ENCODE peak calls at places on chromosomes 6 and 20, in nine cellular contexts. P is skeletal muscle cell; F is iPS-NIHi11; L is stimulated activated CD4-positive, alpha-beta T cell treated with anti-CD3 and anti-CD28 coated beads, TNF-alpha, amount 100 ng/mL, for 24 hours; C is BE2C; T is T-helper 1 cell; V is small intestine; H is Caco-2; G is left lobe of liver. I is an unnamed sample.

GRCh38 chr6:97978855-97979271 is 695.8 kb upstream of the MMS22L start:
- DNase-seq in H (peak), C (peak), G (no peak), L (no peak), T (no peak), F (peak), P (no peak), V (no peak), I (no peak)

GRCh38 chr6:31568537-31568961 is 3.5 kb upstream of the LTA start:
- DNase-seq in G (no peak), L (peak), C (no peak), F (no peak), V (no peak), P (no peak), H (no peak), T (peak), I (peak)

GRCh38 chr6:49918787-49919186 is 45.2 kb downstream of the DEFB114 start:
- DNase-seq in C (no peak), H (no peak), G (no peak), V (no peak), T (no peak), P (no peak), F (peak), L (no peak), I (no peak)

GRCh38 chr6:13453771-13454251 is 33.6 kb downstream of the GFOD1 start:
- DNase-seq in P (no peak), C (peak), H (no peak), V (peak), T (no peak), G (peak), F (no peak), L (peak), I (no peak)

GRCh38 chr6:43428112-43428570 is 800 bp downstream of the ABCC10 start:
- DNase-seq in H (no peak), L (no peak), G (no peak), F (peak), P (no peak), V (no peak), C (no peak), T (no peak), I (no peak)

GRCh38 chr6:25122001-25122400 is 157.2 kb upstream of the CARMIL1 start:
- DNase-seq in G (no peak), P (no peak), F (no peak), H (no peak), L (no peak), C (peak), T (no peak), V (no peak), I (no peak)

GRCh38 chr6:157912326-157912725 is 69.3 kb upstream of the SYNJ2 start:
- DNase-seq in H (no peak), L (no peak), V (no peak), G (no peak), C (no peak), P (peak), T (no peak), F (peak), I (no peak)

GRCh38 chr6:63348836-63349235 is 29.1 kb upstream of the LGSN start:
- DNase-seq in C (no peak), T (no peak), L (no peak), G (no peak), P (no peak), V (no peak), H (no peak), F (no peak), I (no peak)

GRCh38 chr20:24465730-24466129 is 3.7 kb upstream of the SYNDIG1 start:
- DNase-seq in P (no peak), L (no peak), H (no peak), C (no peak), V (no peak), T (no peak), G (no peak), F (no peak), I (no peak)

GRCh38 chr6:56649782-56650181 is 7.1 kb upstream of the DST start:
- DNase-seq in L (no peak), C (no peak), G (no peak), H (no peak), V (peak), P (peak), T (no peak), F (no peak), I (no peak)

GRCh38 chr6:45377041-45377554 is 636 bp downstream of the SUPT3H start:
- DNase-seq in P (no peak), V (peak), F (no peak), L (no peak), T (no peak), H (no peak), G (no peak), C (no peak), I (no peak)

GRCh38 chr6:168100803-168101095 is 21.7 kb upstream of the FRMD1 start:
- DNase-seq in V (no peak), L (no peak), H (no peak), P (no peak), T (no peak), G (no peak), F (no peak), C (no peak), I (no peak)

GRCh38 chr20:5991623-5992441 is 41.4 kb downstream of the MCM8 start:
- DNase-seq in F (no peak), H (no peak), P (no peak), C (no peak), G (no peak), V (peak), T (no peak), L (no peak), I (no peak)

GRCh38 chr6:20319520-20320357 is 81.9 kb upstream of the E2F3 start:
- DNase-seq in H (no peak), V (peak), C (no peak), P (no peak), F (no peak), L (peak), T (peak), G (no peak), I (peak)

GRCh38 chr6:106525885-106526280 is 103.4 kb downstream of the RTN4IP1 start:
- DNase-seq in C (no peak), F (no peak), G (no peak), H (no peak), L (no peak), P (no peak), V (peak), T (no peak), I (no peak)

GRCh38 chr20:37846573-37846972 is 56.4 kb upstream of the VSTM2L start:
- DNase-seq in V (no peak), G (no peak), L (no peak), H (no peak), P (no peak), F (peak), C (no peak), T (no peak), I (no peak)

GRCh38 chr6:53928641-53929339 is 134.0 kb downstream of the LRRC1 start:
- DNase-seq in L (no peak), G (no peak), C (no peak), V (peak), F (no peak), T (no peak), H (no peak), P (no peak), I (no peak)

GRCh38 chr20:61739086-61739831 is 326.4 kb downstream of the TAF4 start:
- DNase-seq in G (no peak), H (no peak), P (no peak), L (no peak), V (no peak), T (no peak), C (no peak), F (no peak), I (no peak)